ENCODE peak calls at places on chromosome 14, in nine cellular contexts. One of them, this sample, is unnamed.

GRCh38 chr14:53596845-53597525 is 359.6 kb downstream of the BMP4 start:
- DNase-seq in kidney tubule cell: no peak
- DNase-seq in occipital lobe: no peak
- DNase-seq in activated effector memory CD4-positive, alpha-beta T cell treated with anti-CD3 and anti-CD28 coated beads, Interleukin-2, amount 50 U/mL, for 16 hours: no peak
- DNase-seq in GM18507: no peak
- DNase-seq in AG04449: no peak
- DNase-seq in upper lobe of right lung: no peak
- DNase-seq in AG08395: no peak
- DNase-seq in astrocyte: no peak
- DNase-seq in this sample: no peak

GRCh38 chr14:100615736-100616695 is 28.8 kb upstream of the BEGAIN start:
- DNase-seq in kidney tubule cell: no peak
- DNase-seq in occipital lobe: no peak
- DNase-seq in activated effector memory CD4-positive, alpha-beta T cell treated with anti-CD3 and anti-CD28 coated beads, Interleukin-2, amount 50 U/mL, for 16 hours: peak; percentile 33
- DNase-seq in GM18507: no peak
- DNase-seq in AG04449: no peak
- DNase-seq in upper lobe of right lung: peak; percentile 40
- DNase-seq in AG08395: no peak
- DNase-seq in astrocyte: no peak
- DNase-seq in this sample: no peak

GRCh38 chr14:64531567-64531966 is 9.0 kb upstream of the HSPA2 start:
- DNase-seq in kidney tubule cell: no peak
- DNase-seq in occipital lobe: no peak
- DNase-seq in activated effector memory CD4-positive, alpha-beta T cell treated with anti-CD3 and anti-CD28 coated beads, Interleukin-2, amount 50 U/mL, for 16 hours: no peak
- DNase-seq in GM18507: no peak
- DNase-seq in AG04449: no peak
- DNase-seq in upper lobe of right lung: no peak
- DNase-seq in AG08395: no peak
- DNase-seq in astrocyte: no peak
- DNase-seq in this sample: no peak

GRCh38 chr14:74326369-74327152 is 21.7 kb upstream of the VRTN start:
- DNase-seq in kidney tubule cell: no peak
- DNase-seq in occipital lobe: no peak
- DNase-seq in activated effector memory CD4-positive, alpha-beta T cell treated with anti-CD3 and anti-CD28 coated beads, Interleukin-2, amount 50 U/mL, for 16 hours: no peak
- DNase-seq in GM18507: no peak
- DNase-seq in AG04449: no peak
- DNase-seq in upper lobe of right lung: peak; percentile 50
- DNase-seq in AG08395: no peak
- DNase-seq in astrocyte: no peak
- DNase-seq in this sample: peak; percentile 73

GRCh38 chr14:102785598-102785963 is 8.3 kb downstream of the TRAF3 start:
- DNase-seq in kidney tubule cell: no peak
- DNase-seq in occipital lobe: no peak
- DNase-seq in activated effector memory CD4-positive, alpha-beta T cell treated with anti-CD3 and anti-CD28 coated beads, Interleukin-2, amount 50 U/mL, for 16 hours: no peak
- DNase-seq in GM18507: no peak
- DNase-seq in AG04449: no peak
- DNase-seq in upper lobe of right lung: no peak
- DNase-seq in AG08395: no peak
- DNase-seq in astrocyte: no peak
- DNase-seq in this sample: no peak

GRCh38 chr14:23171251-23171975 is 12.0 kb downstream of the SLC7A8 start:
- DNase-seq in kidney tubule cell: no peak
- DNase-seq in occipital lobe: no peak
- DNase-seq in activated effector memory CD4-positive, alpha-beta T cell treated with anti-CD3 and anti-CD28 coated beads, Interleukin-2, amount 50 U/mL, for 16 hours: no peak
- DNase-seq in GM18507: no peak
- DNase-seq in AG04449: no peak
- DNase-seq in upper lobe of right lung: no peak
- DNase-seq in AG08395: peak; percentile 85
- DNase-seq in astrocyte: peak; percentile 52
- DNase-seq in this sample: peak; percentile 84

GRCh38 chr14:94317259-94317658 is 5.9 kb downstream of the SERPINA6 start:
- DNase-seq in kidney tubule cell: no peak
- DNase-seq in occipital lobe: no peak
- DNase-seq in activated effector memory CD4-positive, alpha-beta T cell treated with anti-CD3 and anti-CD28 coated beads, Interleukin-2, amount 50 U/mL, for 16 hours: no peak
- DNase-seq in GM18507: no peak
- DNase-seq in AG04449: no peak
- DNase-seq in upper lobe of right lung: no peak
- DNase-seq in AG08395: no peak
- DNase-seq in astrocyte: no peak
- DNase-seq in this sample: peak; percentile 48

GRCh38 chr14:68701001-68701741 is 91.7 kb downstream of the ZFP36L1 start:
- DNase-seq in kidney tubule cell: no peak
- DNase-seq in occipital lobe: no peak
- DNase-seq in activated effector memory CD4-positive, alpha-beta T cell treated with anti-CD3 and anti-CD28 coated beads, Interleukin-2, amount 50 U/mL, for 16 hours: no peak
- DNase-seq in GM18507: no peak
- DNase-seq in AG04449: no peak
- DNase-seq in upper lobe of right lung: no peak
- DNase-seq in AG08395: no peak
- DNase-seq in astrocyte: no peak
- DNase-seq in this sample: no peak

GRCh38 chr14:56351861-56352260 is 227.7 kb upstream of the TMEM260 start:
- DNase-seq in kidney tubule cell: peak; percentile 88
- DNase-seq in occipital lobe: no peak
- DNase-seq in activated effector memory CD4-positive, alpha-beta T cell treated with anti-CD3 and anti-CD28 coated beads, Interleukin-2, amount 50 U/mL, for 16 hours: no peak
- DNase-seq in GM18507: no peak
- DNase-seq in AG04449: peak; percentile 71
- DNase-seq in upper lobe of right lung: no peak
- DNase-seq in AG08395: peak; percentile 80
- DNase-seq in astrocyte: peak; percentile 92
- DNase-seq in this sample: peak; percentile 88

GRCh38 chr14:52314521-52315354 is 626 bp downstream of the PTGER2 start:
- DNase-seq in kidney tubule cell: peak; percentile 37
- DNase-seq in occipital lobe: peak; percentile 7
- DNase-seq in activated effector memory CD4-positive, alpha-beta T cell treated with anti-CD3 and anti-CD28 coated beads, Interleukin-2, amount 50 U/mL, for 16 hours: peak; percentile 78
- DNase-seq in GM18507: no peak
- DNase-seq in AG04449: no peak
- DNase-seq in upper lobe of right lung: peak; percentile 74
- DNase-seq in AG08395: peak; percentile 29
- DNase-seq in astrocyte: no peak
- DNase-seq in this sample: peak; percentile 65

GRCh38 chr14:57293851-57294837 is 25.4 kb downstream of the AP5M1 start:
- DNase-seq in kidney tubule cell: no peak
- DNase-seq in occipital lobe: no peak
- DNase-seq in activated effector memory CD4-positive, alpha-beta T cell treated with anti-CD3 and anti-CD28 coated beads, Interleukin-2, amount 50 U/mL, for 16 hours: no peak
- DNase-seq in GM18507: no peak
- DNase-seq in AG04449: no peak
- DNase-seq in upper lobe of right lung: no peak
- DNase-seq in AG08395: no peak
- DNase-seq in astrocyte: peak; percentile 3
- DNase-seq in this sample: no peak

GRCh38 chr14:68947802-68948201 is 31.3 kb downstream of the ACTN1 start:
- DNase-seq in kidney tubule cell: no peak
- DNase-seq in occipital lobe: no peak
- DNase-seq in activated effector memory CD4-positive, alpha-beta T cell treated with anti-CD3 and anti-CD28 coated beads, Interleukin-2, amount 50 U/mL, for 16 hours: no peak
- DNase-seq in GM18507: no peak
- DNase-seq in AG04449: no peak
- DNase-seq in upper lobe of right lung: no peak
- DNase-seq in AG08395: peak; percentile 33
- DNase-seq in astrocyte: no peak
- DNase-seq in this sample: no peak

GRCh38 chr14:35384386-35385041 is 20.0 kb downstream of the NFKBIA start:
- DNase-seq in kidney tubule cell: peak; percentile 89
- DNase-seq in occipital lobe: no peak
- DNase-seq in activated effector memory CD4-positive, alpha-beta T cell treated with anti-CD3 and anti-CD28 coated beads, Interleukin-2, amount 50 U/mL, for 16 hours: no peak
- DNase-seq in GM18507: no peak
- DNase-seq in AG04449: peak; percentile 90
- DNase-seq in upper lobe of right lung: no peak
- DNase-seq in AG08395: peak; percentile 91
- DNase-seq in astrocyte: peak; percentile 95
- DNase-seq in this sample: peak; percentile 85

GRCh38 chr14:59213368-59214315 is 25.2 kb downstream of the DAAM1 start:
- DNase-seq in kidney tubule cell: no peak
- DNase-seq in occipital lobe: no peak
- DNase-seq in activated effector memory CD4-positive, alpha-beta T cell treated with anti-CD3 and anti-CD28 coated beads, Interleukin-2, amount 50 U/mL, for 16 hours: no peak
- DNase-seq in GM18507: no peak
- DNase-seq in AG04449: no peak
- DNase-seq in upper lobe of right lung: no peak
- DNase-seq in AG08395: no peak
- DNase-seq in astrocyte: peak; percentile 16
- DNase-seq in this sample: no peak

GRCh38 chr14:38880643-38881567 is 222.1 kb downstream of the SEC23A start:
- DNase-seq in kidney tubule cell: no peak
- DNase-seq in occipital lobe: no peak
- DNase-seq in activated effector memory CD4-positive, alpha-beta T cell treated with anti-CD3 and anti-CD28 coated beads, Interleukin-2, amount 50 U/mL, for 16 hours: no peak
- DNase-seq in GM18507: no peak
- DNase-seq in AG04449: no peak
- DNase-seq in upper lobe of right lung: no peak
- DNase-seq in AG08395: no peak
- DNase-seq in astrocyte: no peak
- DNase-seq in this sample: no peak

GRCh38 chr14:44803239-44803905 is 158.4 kb downstream of the KLHL28 start:
- DNase-seq in kidney tubule cell: peak; percentile 75
- DNase-seq in occipital lobe: no peak
- DNase-seq in activated effector memory CD4-positive, alpha-beta T cell treated with anti-CD3 and anti-CD28 coated beads, Interleukin-2, amount 50 U/mL, for 16 hours: no peak
- DNase-seq in GM18507: peak; percentile 4
- DNase-seq in AG04449: peak; percentile 4
- DNase-seq in upper lobe of right lung: no peak
- DNase-seq in AG08395: peak; percentile 67
- DNase-seq in astrocyte: peak; percentile 30
- DNase-seq in this sample: no peak

GRCh38 chr14:91654836-91655235 is 77.0 kb downstream of the CATSPERB start:
- DNase-seq in kidney tubule cell: no peak
- DNase-seq in occipital lobe: no peak
- DNase-seq in activated effector memory CD4-positive, alpha-beta T cell treated with anti-CD3 and anti-CD28 coated beads, Interleukin-2, amount 50 U/mL, for 16 hours: no peak
- DNase-seq in GM18507: no peak
- DNase-seq in AG04449: no peak
- DNase-seq in upper lobe of right lung: no peak
- DNase-seq in AG08395: no peak
- DNase-seq in astrocyte: no peak
- DNase-seq in this sample: no peak

GRCh38 chr14:71638523-71639196 is 293.6 kb upstream of the RGS6 start:
- DNase-seq in kidney tubule cell: no peak
- DNase-seq in occipital lobe: no peak
- DNase-seq in activated effector memory CD4-positive, alpha-beta T cell treated with anti-CD3 and anti-CD28 coated beads, Interleukin-2, amount 50 U/mL, for 16 hours: no peak
- DNase-seq in GM18507: no peak
- DNase-seq in AG04449: peak; percentile 54
- DNase-seq in upper lobe of right lung: no peak
- DNase-seq in AG08395: no peak
- DNase-seq in astrocyte: no peak
- DNase-seq in this sample: no peak

GRCh38 chr14:105931808-105932483 is 405.6 kb downstream of the TMEM121 start:
- DNase-seq in kidney tubule cell: no peak
- DNase-seq in occipital lobe: no peak
- DNase-seq in activated effector memory CD4-positive, alpha-beta T cell treated with anti-CD3 and anti-CD28 coated beads, Interleukin-2, amount 50 U/mL, for 16 hours: peak; percentile 41
- DNase-seq in GM18507: no peak
- DNase-seq in AG04449: no peak
- DNase-seq in upper lobe of right lung: no peak
- DNase-seq in AG08395: no peak
- DNase-seq in astrocyte: no peak
- DNase-seq in this sample: peak; percentile 10

GRCh38 chr14:94612174-94612573 is at the start of gene SERPINA3:
- DNase-seq in kidney tubule cell: no peak
- DNase-seq in occipital lobe: no peak
- DNase-seq in activated effector memory CD4-positive, alpha-beta T cell treated with anti-CD3 and anti-CD28 coated beads, Interleukin-2, amount 50 U/mL, for 16 hours: peak; percentile 30
- DNase-seq in GM18507: no peak
- DNase-seq in AG04449: no peak
- DNase-seq in upper lobe of right lung: no peak
- DNase-seq in AG08395: peak; percentile 9
- DNase-seq in astrocyte: peak; percentile 27
- DNase-seq in this sample: peak; percentile 66

GRCh38 chr14:74893614-74894091 is 11.9 kb downstream of the DLST start:
- DNase-seq in kidney tubule cell: no peak
- DNase-seq in occipital lobe: no peak
- DNase-seq in activated effector memory CD4-positive, alpha-beta T cell treated with anti-CD3 and anti-CD28 coated beads, Interleukin-2, amount 50 U/mL, for 16 hours: no peak
- DNase-seq in GM18507: no peak
- DNase-seq in AG04449: no peak
- DNase-seq in upper lobe of right lung: no peak
- DNase-seq in AG08395: no peak
- DNase-seq in astrocyte: no peak
- DNase-seq in this sample: no peak

GRCh38 chr14:81408595-81408994 is 8.5 kb upstream of the STON2 start:
- DNase-seq in kidney tubule cell: peak; percentile 92
- DNase-seq in occipital lobe: no peak
- DNase-seq in activated effector memory CD4-positive, alpha-beta T cell treated with anti-CD3 and anti-CD28 coated beads, Interleukin-2, amount 50 U/mL, for 16 hours: no peak
- DNase-seq in GM18507: no peak
- DNase-seq in AG04449: no peak
- DNase-seq in upper lobe of right lung: no peak
- DNase-seq in AG08395: no peak
- DNase-seq in astrocyte: no peak
- DNase-seq in this sample: peak; percentile 64

GRCh38 chr14:97380539-97380941 is 583.4 kb downstream of the VRK1 start:
- DNase-seq in kidney tubule cell: peak; percentile 60
- DNase-seq in occipital lobe: no peak
- DNase-seq in activated effector memory CD4-positive, alpha-beta T cell treated with anti-CD3 and anti-CD28 coated beads, Interleukin-2, amount 50 U/mL, for 16 hours: peak; percentile 86
- DNase-seq in GM18507: no peak
- DNase-seq in AG04449: no peak
- DNase-seq in upper lobe of right lung: no peak
- DNase-seq in AG08395: no peak
- DNase-seq in astrocyte: no peak
- DNase-seq in this sample: peak; percentile 65

This sample was measured in islet precursor cell.